ENCODE peak calls at places on chromosomes 1 and 21, in seven cellular contexts. One of them, this sample, is unnamed.

GRCh38 chr1:246398126-246398813 is 108.8 kb downstream of the SMYD3 start:
- DNase-seq in heart left ventricle: no peak
- DNase-seq in tibial nerve: no peak
- DNase-seq in sigmoid colon: no peak
- DNase-seq in IMR-90: no peak
- DNase-seq in adrenal gland: peak; percentile 82
- DNase-seq in ovary: peak; percentile 42
- DNase-seq in this sample: no peak

GRCh38 chr1:204652556-204652955 is 33.0 kb downstream of the LRRN2 start:
- DNase-seq in heart left ventricle: no peak
- DNase-seq in tibial nerve: no peak
- DNase-seq in sigmoid colon: no peak
- DNase-seq in IMR-90: no peak
- DNase-seq in adrenal gland: no peak
- DNase-seq in ovary: no peak
- DNase-seq in this sample: no peak

GRCh38 chr1:246483204-246483933 is 23.7 kb downstream of the SMYD3 start:
- DNase-seq in heart left ventricle: no peak
- DNase-seq in tibial nerve: no peak
- DNase-seq in sigmoid colon: no peak
- DNase-seq in IMR-90: peak; percentile 38
- DNase-seq in adrenal gland: no peak
- DNase-seq in ovary: no peak
- DNase-seq in this sample: no peak

GRCh38 chr1:93061895-93062792 is 16.9 kb upstream of the MTF2 start:
- DNase-seq in heart left ventricle: no peak
- DNase-seq in tibial nerve: no peak
- DNase-seq in sigmoid colon: no peak
- DNase-seq in IMR-90: peak; percentile 36
- DNase-seq in adrenal gland: no peak
- DNase-seq in ovary: no peak
- DNase-seq in this sample: no peak

GRCh38 chr1:169146536-169147214 is 40.2 kb downstream of the ATP1B1 start:
- DNase-seq in heart left ventricle: no peak
- DNase-seq in tibial nerve: no peak
- DNase-seq in sigmoid colon: no peak
- DNase-seq in IMR-90: no peak
- DNase-seq in adrenal gland: no peak
- DNase-seq in ovary: no peak
- DNase-seq in this sample: no peak

GRCh38 chr1:11207898-11208611 is 18.9 kb downstream of the ANGPTL7 start:
- DNase-seq in heart left ventricle: no peak
- DNase-seq in tibial nerve: peak; percentile 75
- DNase-seq in sigmoid colon: peak; percentile 82
- DNase-seq in IMR-90: no peak
- DNase-seq in adrenal gland: no peak
- DNase-seq in ovary: peak; percentile 29
- DNase-seq in this sample: no peak

GRCh38 chr1:30378991-30379581 is 344.3 kb downstream of the MATN1 start:
- DNase-seq in heart left ventricle: no peak
- DNase-seq in tibial nerve: no peak
- DNase-seq in sigmoid colon: peak; percentile 61
- DNase-seq in IMR-90: peak; percentile 69
- DNase-seq in adrenal gland: peak; percentile 52
- DNase-seq in ovary: peak; percentile 58
- DNase-seq in this sample: peak; percentile 70

GRCh38 chr1:153509729-153510354 is 25.9 kb downstream of the S100A6 start:
- DNase-seq in heart left ventricle: no peak
- DNase-seq in tibial nerve: no peak
- DNase-seq in sigmoid colon: no peak
- DNase-seq in IMR-90: no peak
- DNase-seq in adrenal gland: peak; percentile 73
- DNase-seq in ovary: peak; percentile 52
- DNase-seq in this sample: peak; percentile 82

GRCh38 chr21:37503848-37504467 is 137.4 kb downstream of the DYRK1A start:
- DNase-seq in heart left ventricle: no peak
- DNase-seq in tibial nerve: no peak
- DNase-seq in sigmoid colon: no peak
- DNase-seq in IMR-90: peak; percentile 87
- DNase-seq in adrenal gland: no peak
- DNase-seq in ovary: no peak
- DNase-seq in this sample: no peak

GRCh38 chr1:21901473-21901847 is 35.6 kb downstream of the HSPG2 start:
- DNase-seq in heart left ventricle: peak; percentile 82
- DNase-seq in tibial nerve: no peak
- DNase-seq in sigmoid colon: no peak
- DNase-seq in IMR-90: peak; percentile 27
- DNase-seq in adrenal gland: no peak
- DNase-seq in ovary: no peak
- DNase-seq in this sample: peak; percentile 59

GRCh38 chr1:21902378-21903012 is 34.6 kb downstream of the HSPG2 start:
- DNase-seq in heart left ventricle: no peak
- DNase-seq in tibial nerve: no peak
- DNase-seq in sigmoid colon: no peak
- DNase-seq in IMR-90: no peak
- DNase-seq in adrenal gland: no peak
- DNase-seq in ovary: no peak
- DNase-seq in this sample: no peak

GRCh38 chr1:21903638-21904474 is 33.3 kb downstream of the HSPG2 start:
- DNase-seq in heart left ventricle: no peak
- DNase-seq in tibial nerve: no peak
- DNase-seq in sigmoid colon: peak; percentile 67
- DNase-seq in IMR-90: no peak
- DNase-seq in adrenal gland: no peak
- DNase-seq in ovary: no peak
- DNase-seq in this sample: peak; percentile 58

GRCh38 chr1:21900766-21901472 is 36.2 kb downstream of the HSPG2 start:
- DNase-seq in heart left ventricle: no peak
- DNase-seq in tibial nerve: no peak
- DNase-seq in sigmoid colon: no peak
- DNase-seq in IMR-90: no peak
- DNase-seq in adrenal gland: no peak
- DNase-seq in ovary: no peak
- DNase-seq in this sample: no peak

DNA sequence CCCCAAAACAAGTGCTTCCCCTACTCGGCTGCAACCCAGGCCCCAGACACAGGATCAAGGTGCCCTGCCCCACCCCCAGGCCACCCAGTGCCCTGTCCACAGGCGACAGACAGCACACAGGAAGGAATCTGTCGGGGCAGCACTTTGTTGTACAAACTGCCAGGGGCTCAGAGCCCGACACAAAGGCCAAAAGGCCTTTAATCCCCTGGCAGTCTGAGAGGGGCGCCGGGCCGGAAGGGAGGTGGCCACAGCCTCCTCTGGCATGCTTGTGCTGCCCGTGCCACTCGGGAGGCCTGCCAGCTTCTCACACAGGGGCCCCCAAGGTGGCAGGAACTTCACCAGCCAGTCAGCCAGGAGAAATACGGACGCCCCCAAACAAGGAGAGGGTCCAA is 35.1 kb downstream of the HSPG2 start:
- DNase-seq in heart left ventricle: no peak
- DNase-seq in tibial nerve: no peak
- DNase-seq in sigmoid colon: no peak
- DNase-seq in IMR-90: no peak
- DNase-seq in adrenal gland: no peak
- DNase-seq in ovary: no peak
- DNase-seq in this sample: peak; percentile 67
- H3K4me1 ChIP-seq in heart left ventricle: peaks cover 88% of the 10 kb centered on the region
- H3K4me1 ChIP-seq in tibial nerve: peaks cover 90% of the 10 kb centered on the region
- H3K4me1 ChIP-seq in sigmoid colon: peaks cover 100% of the 10 kb centered on the region
- H3K4me1 ChIP-seq in IMR-90: peaks cover 11% of the 10 kb centered on the region
- H3K4me1 ChIP-seq in adrenal gland: peaks cover 15% of the 10 kb centered on the region
- H3K4me1 ChIP-seq in ovary: peaks cover 26% of the 10 kb centered on the region
- H3K4me1 ChIP-seq in this sample: peaks cover 29% of the 10 kb centered on the region

DNA sequence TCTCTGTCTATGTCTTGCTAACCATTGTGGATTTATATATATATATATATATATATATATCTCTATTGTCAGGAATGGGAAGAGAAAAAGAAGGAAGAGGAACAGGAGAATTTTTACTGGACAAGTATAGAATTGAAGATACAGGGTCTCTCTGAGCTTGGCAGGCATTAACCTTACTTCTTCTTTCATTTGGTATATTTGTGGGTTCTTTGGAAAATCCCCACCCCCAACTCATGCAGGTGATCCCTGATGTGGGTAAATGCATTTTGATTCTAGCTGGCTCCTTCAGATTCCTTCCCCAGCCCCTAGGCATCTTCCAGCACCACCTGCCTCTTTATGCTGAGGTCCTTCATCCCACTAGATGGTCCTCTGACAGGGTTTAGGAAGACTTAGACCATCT is 78.8 kb upstream of the TRABD2B start:
- DNase-seq in heart left ventricle: no peak
- DNase-seq in tibial nerve: no peak
- DNase-seq in sigmoid colon: no peak
- DNase-seq in IMR-90: no peak
- DNase-seq in adrenal gland: no peak
- DNase-seq in ovary: no peak
- DNase-seq in this sample: no peak
- TF ChIP-seq POLR2A in heart left ventricle: no peak
- TF ChIP-seq POLR2A in tibial nerve: no peak
- TF ChIP-seq POLR2A in sigmoid colon: no peak
- TF ChIP-seq POLR2A in IMR-90: no peak
- TF ChIP-seq POLR2A in adrenal gland: no peak
- TF ChIP-seq POLR2A in ovary: no peak
- TF ChIP-seq POLR2A in this sample: no peak

GRCh38 chr1:220999872-221000863 is 120.9 kb downstream of the HLX start:
- DNase-seq in heart left ventricle: no peak
- DNase-seq in tibial nerve: no peak
- DNase-seq in sigmoid colon: peak; percentile 66
- DNase-seq in IMR-90: no peak
- DNase-seq in adrenal gland: peak; percentile 72
- DNase-seq in ovary: no peak
- DNase-seq in this sample: no peak

GRCh38 chr1:221002601-221003000 is 123.4 kb downstream of the HLX start:
- DNase-seq in heart left ventricle: no peak
- DNase-seq in tibial nerve: no peak
- DNase-seq in sigmoid colon: no peak
- DNase-seq in IMR-90: no peak
- DNase-seq in adrenal gland: no peak
- DNase-seq in ovary: no peak
- DNase-seq in this sample: no peak

GRCh38 chr1:220997791-220998190 is 118.5 kb downstream of the HLX start:
- DNase-seq in heart left ventricle: no peak
- DNase-seq in tibial nerve: no peak
- DNase-seq in sigmoid colon: no peak
- DNase-seq in IMR-90: no peak
- DNase-seq in adrenal gland: no peak
- DNase-seq in ovary: no peak
- DNase-seq in this sample: no peak

DNA sequence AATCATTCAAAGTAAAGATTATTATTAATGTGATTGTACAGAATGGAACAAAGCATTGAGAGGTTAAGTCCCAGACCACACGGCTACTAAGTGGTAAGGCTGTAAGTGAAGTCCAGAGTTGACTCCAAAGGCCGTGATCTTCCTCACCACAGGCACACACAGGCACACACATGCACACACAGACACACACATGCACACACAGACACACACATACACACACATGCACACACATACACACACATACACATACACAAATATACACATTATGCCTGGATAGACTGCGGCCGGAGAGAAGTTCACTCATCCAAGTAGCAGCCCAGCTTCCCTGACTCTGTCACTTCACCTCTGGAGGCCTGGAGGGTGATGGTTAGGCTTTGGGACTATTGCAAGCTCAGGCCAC is 121.9 kb downstream of the HLX start:
- DNase-seq in heart left ventricle: no peak
- DNase-seq in tibial nerve: no peak
- DNase-seq in sigmoid colon: no peak
- DNase-seq in IMR-90: no peak
- DNase-seq in adrenal gland: no peak
- DNase-seq in ovary: no peak
- DNase-seq in this sample: no peak
- TF ChIP-seq CTCF in heart left ventricle: no peak
- TF ChIP-seq CTCF in tibial nerve: no peak
- TF ChIP-seq CTCF in sigmoid colon: no peak
- TF ChIP-seq CTCF in IMR-90: no peak
- TF ChIP-seq CTCF in adrenal gland: no peak
- TF ChIP-seq CTCF in ovary: no peak
- TF ChIP-seq CTCF in this sample: no peak

GRCh38 chr1:44808063-44808937 is at the start of gene BTBD19:
- DNase-seq in heart left ventricle: peak; percentile 92
- DNase-seq in tibial nerve: peak; percentile 74
- DNase-seq in sigmoid colon: peak; percentile 94
- DNase-seq in IMR-90: peak; percentile 91
- DNase-seq in adrenal gland: peak; percentile 94
- DNase-seq in ovary: peak; percentile 93
- DNase-seq in this sample: peak; percentile 90
- H3K4me1 ChIP-seq in heart left ventricle: peaks cover 68% of the 10 kb centered on the region
- H3K4me1 ChIP-seq in tibial nerve: peaks cover 68% of the 10 kb centered on the region
- H3K4me1 ChIP-seq in sigmoid colon: peaks cover 57% of the 10 kb centered on the region
- H3K4me1 ChIP-seq in IMR-90: peaks cover 50% of the 10 kb centered on the region
- H3K4me1 ChIP-seq in adrenal gland: peaks cover 64% of the 10 kb centered on the region
- H3K4me1 ChIP-seq in ovary: peaks cover 43% of the 10 kb centered on the region
- H3K4me1 ChIP-seq in this sample: peaks cover 72% of the 10 kb centered on the region

DNA sequence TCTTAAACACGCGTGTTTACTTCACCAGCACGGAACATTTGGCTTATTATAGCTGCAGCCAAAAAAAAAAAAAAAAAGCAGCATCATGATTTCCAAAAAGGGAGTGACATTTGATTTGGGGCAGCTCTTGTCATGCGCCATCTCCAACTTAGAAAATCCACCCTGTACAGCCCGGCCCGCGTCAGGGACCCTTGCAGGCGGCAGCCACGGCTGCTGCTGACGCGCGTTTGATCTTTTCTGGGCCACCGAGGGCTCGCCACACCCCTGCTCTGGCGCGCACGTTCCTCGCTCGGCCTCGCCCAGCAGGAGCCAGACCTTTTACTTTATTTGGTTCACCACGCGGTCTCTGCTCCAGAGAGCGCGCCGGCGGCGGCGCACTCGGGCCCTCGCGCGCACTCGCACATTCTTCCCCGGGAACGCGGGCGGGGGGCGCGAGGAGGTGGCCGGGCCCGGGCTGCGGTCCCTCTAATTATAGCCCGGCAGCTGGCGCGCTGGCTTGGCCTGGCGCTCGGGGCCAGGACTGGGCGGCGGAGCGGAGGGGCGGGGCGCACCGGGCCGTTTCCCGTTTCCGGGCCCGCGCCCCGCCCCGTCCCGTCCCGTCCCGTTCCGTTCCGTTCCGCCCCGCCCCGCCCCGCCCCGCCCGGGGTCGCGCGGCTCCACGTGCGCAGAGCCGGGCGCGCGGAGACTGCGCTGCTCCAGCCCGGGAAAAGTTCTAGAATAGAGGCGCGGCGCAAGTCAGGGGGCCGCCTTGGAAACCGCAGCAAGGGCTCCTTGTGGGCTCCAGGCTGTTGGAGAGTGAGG is 10.2 kb downstream of the IRF2BP2 start:
- DNase-seq in heart left ventricle: peak; percentile 94
- DNase-seq in tibial nerve: peak; percentile 75
- DNase-seq in sigmoid colon: peak; percentile 95
- DNase-seq in IMR-90: peak; percentile 82
- DNase-seq in adrenal gland: peak; percentile 91
- DNase-seq in ovary: peak; percentile 88
- DNase-seq in this sample: peak; percentile 95
- TF ChIP-seq POLR2A in heart left ventricle: peak; percentile 74
- TF ChIP-seq POLR2A in tibial nerve: peak; percentile 84
- TF ChIP-seq POLR2A in sigmoid colon: peak; percentile 53
- TF ChIP-seq POLR2A in IMR-90: peak; percentile 39
- TF ChIP-seq POLR2A in adrenal gland: peak; percentile 45
- TF ChIP-seq POLR2A in ovary: peak; percentile 57
- TF ChIP-seq POLR2A in this sample: peak; percentile 22